ENCODE peak calls at places on chromosome 19, in ten cellular contexts. A is bronchial epithelial cell, E is AG04450, N is foreskin fibroblast, G is lower lobe of right lung, V is heart left ventricle, O is OCI-LY7, P is cardiac fibroblast, B is neural progenitor cell, W is upper lobe of right lung. Z is an unnamed sample.

GRCh38 chr19:3986260-3987041 is 1.2 kb upstream of the EEF2 start:
- DNase-seq in N (peak), O (peak), E (no peak), P (peak), B (peak), V (peak), G (no peak), W (no peak), A (peak), Z (no peak)

GRCh38 chr19:58154679-58155648 is 4.4 kb upstream of the ZNF329 start:
- DNase-seq in P (peak), E (peak), G (peak), B (peak), N (peak), A (peak), V (peak), O (no peak), W (peak), Z (peak)

GRCh38 chr19:57008432-57008831 is 111.4 kb upstream of the USP29 start:
- DNase-seq in V (no peak), N (no peak), W (no peak), G (no peak), B (no peak), A (no peak), O (no peak), E (no peak), P (no peak), Z (no peak)

GRCh38 chr19:50854636-50855410 is at the start of gene KLK3:
- DNase-seq in O (no peak), A (no peak), G (no peak), V (no peak), N (no peak), W (no peak), P (no peak), E (no peak), B (no peak), Z (no peak)

GRCh38 chr19:33242129-33242528 is 16.5 kb upstream of the SLC7A10 start:
- DNase-seq in G (no peak), E (no peak), A (no peak), V (no peak), B (no peak), O (no peak), N (no peak), W (no peak), P (no peak), Z (no peak)

GRCh38 chr19:45870798-45871197 is 6.7 kb downstream of the FOXA3 start:
- DNase-seq in A (no peak), E (no peak), B (no peak), N (no peak), W (no peak), V (no peak), O (no peak), G (no peak), P (no peak), Z (no peak)

GRCh38 chr19:2675892-2676291 is 26.6 kb downstream of the GNG7 start:
- DNase-seq in V (no peak), B (no peak), P (no peak), W (no peak), N (no peak), G (no peak), A (no peak), O (no peak), E (no peak), Z (no peak)

GRCh38 chr19:44308011-44308410 is 3.2 kb upstream of the ZNF235 start:
- DNase-seq in N (peak), V (no peak), A (peak), P (peak), B (no peak), O (no peak), G (no peak), W (no peak), E (no peak), Z (no peak)

GRCh38 chr19:43457809-43458208 is 7.6 kb downstream of the LYPD3 start:
- DNase-seq in V (no peak), B (peak), A (no peak), W (no peak), G (no peak), P (no peak), E (no peak), N (no peak), O (no peak), Z (no peak)

GRCh38 chr19:29483944-29484581 is 41.7 kb upstream of the VSTM2B start:
- DNase-seq in P (no peak), G (peak), O (no peak), A (no peak), V (no peak), N (no peak), E (no peak), W (peak), B (no peak), Z (no peak)

GRCh38 chr19:47274891-47275865 is 493 bp downstream of the INAFM1 start:
- DNase-seq in A (no peak), G (peak), V (peak), P (peak), N (peak), W (no peak), E (no peak), B (peak), O (no peak), Z (no peak)

GRCh38 chr19:51324082-51324481 is 12.6 kb downstream of the IGLON5 start:
- DNase-seq in B (no peak), O (no peak), E (no peak), P (peak), A (no peak), N (no peak), G (no peak), W (peak), V (no peak), Z (no peak)

GRCh38 chr19:13118424-13119193 is 545 bp downstream of the NACC1 start:
- DNase-seq in E (no peak), O (peak), N (peak), A (peak), W (peak), V (peak), G (peak), P (no peak), B (peak), Z (no peak)

GRCh38 chr19:54021363-54021762 is 29.9 kb downstream of the CACNG6 start:
- DNase-seq in O (no peak), P (no peak), B (no peak), V (no peak), N (no peak), E (no peak), W (no peak), G (no peak), A (no peak), Z (no peak)

GRCh38 chr19:13627531-13627930 is 121.3 kb upstream of the CACNA1A start:
- DNase-seq in E (no peak), W (no peak), N (no peak), P (no peak), B (no peak), A (no peak), G (no peak), V (no peak), O (no peak), Z (no peak)

GRCh38 chr19:18130523-18131242 is 22.3 kb upstream of the PIK3R2 start:
- DNase-seq in A (no peak), B (no peak), E (no peak), G (no peak), O (no peak), V (no peak), N (no peak), P (no peak), W (no peak), Z (no peak)
- TF ChIP-seq CTCF in A (no peak), B (no peak), E (no peak), G (no peak), O (no peak), V (no peak), N (no peak), P (no peak), W (no peak), Z (no peak)

GRCh38 chr19:35816262-35816661 is 3.6 kb upstream of the PRODH2 start:
- DNase-seq in A (no peak), O (no peak), E (no peak), P (no peak), G (no peak), V (no peak), N (no peak), B (no peak), W (no peak), Z (no peak)
- H3K4me3 ChIP-seq in A (no peak), O (no peak), E (no peak), P (no peak), G (no peak), V (no peak), N (no peak), B (no peak), W (no peak), Z (no peak)

GRCh38 chr19:17220207-17220758 is 5.1 kb downstream of the USE1 start:
- DNase-seq in N (peak), O (no peak), B (no peak), E (no peak), G (no peak), A (peak), V (no peak), P (peak), W (no peak), Z (no peak)

GRCh38 chr19:17225051-17225450 is 975 bp upstream of the OCEL1 start:
- DNase-seq in A (no peak), E (no peak), O (no peak), G (no peak), N (no peak), P (no peak), V (no peak), B (no peak), W (no peak), Z (no peak)

GRCh38 chr19:17227798-17228367 is 1.9 kb downstream of the OCEL1 start:
- DNase-seq in G (no peak), P (no peak), W (no peak), O (no peak), E (no peak), A (no peak), V (no peak), N (no peak), B (no peak), Z (no peak)

GRCh38 chr19:17229890-17230289 is 3.9 kb downstream of the OCEL1 start:
- DNase-seq in P (no peak), O (no peak), E (no peak), B (no peak), G (no peak), W (no peak), A (no peak), V (no peak), N (no peak), Z (no peak)

DNA sequence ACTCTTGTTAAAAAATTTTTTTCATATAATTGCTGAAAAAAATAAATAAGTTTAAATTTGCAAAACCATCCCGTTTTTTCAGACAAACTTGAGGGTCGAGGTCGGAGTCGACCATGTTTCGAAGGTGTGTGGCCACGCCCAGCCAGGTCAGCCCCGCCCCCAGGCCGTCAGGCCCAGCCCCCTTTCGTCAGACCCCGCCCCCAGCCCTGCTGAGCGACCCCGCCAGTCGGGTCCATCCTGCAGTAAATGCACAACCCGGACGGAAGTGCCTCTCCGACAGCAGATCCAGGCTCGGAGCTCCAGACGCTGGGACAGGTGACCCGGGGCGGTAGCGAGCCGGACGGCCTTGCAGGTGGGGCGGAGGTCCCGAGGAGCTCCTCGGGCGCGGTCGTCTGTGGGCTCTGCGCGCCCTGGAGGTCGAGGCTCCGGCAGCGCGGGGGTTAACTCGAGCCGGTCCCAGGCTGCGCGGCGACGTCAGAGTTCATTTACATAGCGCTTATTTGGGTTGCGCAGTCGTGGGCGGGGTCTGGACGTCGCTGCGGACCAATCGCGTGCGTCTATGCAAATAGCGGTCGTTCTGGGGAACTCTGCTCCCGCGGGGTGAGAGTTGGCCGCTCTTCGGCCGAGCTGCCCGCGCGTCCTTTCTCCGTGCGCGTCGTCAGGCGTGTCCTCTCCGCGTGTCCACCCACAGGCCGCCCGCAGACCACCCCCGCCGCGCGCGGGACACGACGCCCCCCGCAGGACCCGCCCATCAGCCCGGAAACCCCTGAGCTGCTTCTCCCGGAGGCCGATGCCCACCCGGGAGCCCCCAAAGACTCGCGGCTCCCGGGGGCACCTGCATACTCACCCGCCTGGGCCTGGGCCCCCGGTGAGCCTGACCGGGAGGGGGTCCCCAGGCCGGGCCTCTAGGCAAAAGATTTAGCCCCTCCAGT is at the start of gene OCEL1:
- DNase-seq in E (peak), B (peak), P (peak), G (peak), O (peak), W (peak), V (peak), N (peak), A (peak), Z (peak)
- TF ChIP-seq CTCF in E (no peak), B (no peak), P (no peak), G (no peak), O (no peak), W (no peak), V (no peak), N (no peak), A (no peak), Z (no peak)

GRCh38 chr19:55640043-55640576 is 692 bp upstream of the ZNF580 start:
- DNase-seq in A (no peak), G (peak), N (peak), P (peak), W (peak), O (peak), E (no peak), V (peak), B (peak), Z (peak)

GRCh38 chr19:55640577-55641375 is at the start of gene ZNF580:
- DNase-seq in P (peak), G (peak), B (peak), W (peak), N (peak), O (peak), V (peak), A (no peak), E (no peak), Z (no peak)

GRCh38 chr19:55636723-55637122 is 4.1 kb upstream of the ZNF580 start:
- DNase-seq in B (no peak), O (no peak), E (no peak), P (no peak), V (no peak), W (no peak), G (no peak), A (no peak), N (no peak), Z (no peak)

GRCh38 chr19:55637534-55637933 is 3.3 kb upstream of the ZNF580 start:
- DNase-seq in V (peak), E (no peak), O (no peak), P (no peak), G (no peak), W (no peak), N (no peak), B (no peak), A (no peak), Z (no peak)

GRCh38 chr19:55638864-55639359 is 1.9 kb upstream of the ZNF580 start:
- DNase-seq in E (no peak), W (peak), P (peak), A (no peak), G (no peak), O (peak), V (peak), B (peak), N (peak), Z (no peak)
- H3K4me3 ChIP-seq in E (no peak), W (no peak), P (no peak), A (no peak), G (no peak), O (peak), V (no peak), B (no peak), N (no peak), Z (no peak)

DNA sequence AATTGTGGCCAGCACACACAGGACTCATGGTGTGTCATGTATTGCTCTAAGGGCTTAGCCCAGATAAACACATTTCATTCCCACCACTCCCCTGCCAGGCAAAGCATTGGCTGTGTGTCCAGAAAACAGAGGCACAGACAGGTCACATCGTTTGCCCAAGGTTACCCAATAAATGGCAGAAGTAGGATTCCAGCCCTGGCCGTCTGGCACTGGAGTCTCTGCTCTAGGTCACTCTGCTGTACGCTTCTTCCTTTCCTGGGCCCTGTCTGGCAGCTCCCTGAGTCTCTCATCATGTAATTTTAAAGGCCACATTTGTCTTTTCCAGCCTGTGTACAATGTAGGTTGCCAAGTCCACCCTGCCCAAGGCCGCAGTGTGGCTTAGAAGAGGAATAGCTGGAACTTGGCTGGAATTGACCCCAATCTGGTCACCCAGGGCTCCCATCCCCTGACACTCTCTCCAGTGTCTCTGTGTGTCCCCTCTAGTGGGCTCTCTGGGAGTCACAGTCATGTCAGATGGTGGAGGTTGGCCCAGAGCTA is 264.5 kb upstream of the TSHZ3 start:
- DNase-seq in V (no peak), P (no peak), N (no peak), G (no peak), W (no peak), E (no peak), B (peak), A (no peak), O (no peak), Z (no peak)
- TF ChIP-seq CTCF in V (no peak), P (no peak), N (no peak), G (no peak), W (peak), E (no peak), B (no peak), A (no peak), O (no peak), Z (no peak)

DNA sequence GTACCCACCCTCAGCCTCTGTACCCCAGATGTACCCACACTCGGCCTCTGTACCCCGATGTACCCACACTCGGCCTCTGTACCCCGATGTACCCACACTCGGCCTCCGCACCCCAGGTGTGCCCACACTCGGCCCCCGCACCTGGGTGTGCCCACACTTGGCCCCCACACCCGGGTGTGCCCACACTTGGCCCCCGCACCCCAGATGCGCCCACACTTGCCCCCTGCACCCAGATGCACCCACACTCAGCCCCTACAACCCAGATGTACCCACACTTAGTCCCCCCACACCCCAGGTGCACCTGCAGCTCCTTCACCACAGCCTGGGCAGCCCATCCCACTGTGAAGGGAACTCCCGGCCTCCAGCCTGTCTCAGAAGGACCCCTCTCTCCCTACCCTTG is 69.7 kb downstream of the PEX11G start:
- DNase-seq in W (no peak), O (no peak), N (no peak), G (no peak), P (no peak), B (no peak), A (no peak), E (no peak), V (no peak), Z (no peak)
- H3K4me3 ChIP-seq in W (no peak), O (no peak), N (no peak), G (no peak), P (no peak), B (no peak), A (no peak), E (no peak), V (no peak), Z (no peak)

GRCh38 chr19:940591-941291 is 14.9 kb downstream of the ARID3A start:
- DNase-seq in A (no peak), G (peak), P (no peak), O (no peak), W (peak), V (peak), N (peak), B (no peak), E (peak), Z (no peak)
- TF ChIP-seq CTCF in A (no peak), G (peak), P (no peak), O (no peak), W (no peak), V (no peak), N (no peak), B (no peak), E (no peak), Z (no peak)

GRCh38 chr19:14731200-14731599 is 41.4 kb downstream of the ZNF333 start:
- DNase-seq in G (no peak), V (no peak), W (no peak), O (no peak), N (no peak), E (no peak), B (no peak), A (no peak), P (peak), Z (no peak)
- H3K4me3 ChIP-seq in G (no peak), V (no peak), W (no peak), O (no peak), N (no peak), E (no peak), B (no peak), A (no peak), P (no peak), Z (no peak)

Z was measured in GM12864.